ENCODE peak calls at places on chromosomes 12 and 14, in eight cellular contexts. Q is OCI-LY7; R is M059J; P is NCI-H187 treated with DMSO at 0.1 percent for 48 hours; Y is stimulated activated CD4-positive, alpha-beta T cell treated with anti-CD3 and anti-CD28 coated beads, Interleukin-2, amount 100 ng/mL, for 24 hours; W is WTC11; I is left ventricle myocardium superior; N is SHP77 treated with DMSO at 0.1 percent for 48 hours. G is an unnamed sample.

GRCh38 chr14:51398898-51399297 is 158.9 kb downstream of the TMX1 start:
- DNase-seq in Q (no peak), R (peak), P (no peak), Y (no peak), W (no peak), I (no peak), N (no peak), G (no peak)

GRCh38 chr12:21607701-21608100 is 3.1 kb upstream of the GYS2 start:
- DNase-seq in Q (peak), R (peak), P (no peak), Y (no peak), W (no peak), I (no peak), N (no peak), G (no peak)

GRCh38 chr14:53964249-53964648 is 7.6 kb upstream of the BMP4 start:
- DNase-seq in Q (no peak), R (peak), P (no peak), Y (no peak), W (no peak), I (no peak), N (no peak), G (no peak)

GRCh38 chr12:107560194-107560905 is 125.2 kb upstream of the PWP1 start:
- DNase-seq in Q (no peak), R (no peak), P (no peak), Y (no peak), W (peak), I (no peak), N (no peak), G (no peak)

GRCh38 chr12:85996280-85996679 is 122.2 kb downstream of the NTS start:
- DNase-seq in Q (no peak), R (peak), P (no peak), Y (no peak), W (no peak), I (no peak), N (no peak), G (no peak)

GRCh38 chr12:19198272-19198671 is 68.7 kb downstream of the PLEKHA5 start:
- DNase-seq in Q (no peak), R (peak), P (no peak), Y (no peak), W (no peak), I (no peak), N (no peak), G (no peak)

GRCh38 chr14:104496095-104496494 is 83.5 kb upstream of the C14orf180 start:
- DNase-seq in Q (no peak), R (no peak), P (no peak), Y (no peak), W (no peak), I (no peak), N (no peak), G (no peak)

GRCh38 chr12:93415723-93416464 is 25.9 kb downstream of the UBE2N start:
- DNase-seq in Q (no peak), R (peak), P (no peak), Y (no peak), W (no peak), I (no peak), N (no peak), G (no peak)

GRCh38 chr12:14514154-14514842 is 53.4 kb downstream of the PLBD1 start:
- DNase-seq in Q (peak), R (peak), P (no peak), Y (no peak), W (no peak), I (no peak), N (peak), G (no peak)

GRCh38 chr14:30283822-30284446 is 275.0 kb upstream of the G2E3 start:
- DNase-seq in Q (peak), R (peak), P (no peak), Y (peak), W (peak), I (no peak), N (no peak), G (no peak)

GRCh38 chr12:94769746-94770396 is 119.5 kb upstream of the TMCC3 start:
- DNase-seq in Q (peak), R (no peak), P (no peak), Y (no peak), W (no peak), I (no peak), N (no peak), G (no peak)

GRCh38 chr14:89540009-89540829 is 123.2 kb upstream of the FOXN3 start:
- DNase-seq in Q (no peak), R (peak), P (no peak), Y (no peak), W (no peak), I (no peak), N (no peak), G (no peak)

GRCh38 chr14:96756745-96757144 is 40.4 kb upstream of the VRK1 start:
- DNase-seq in Q (no peak), R (no peak), P (no peak), Y (no peak), W (no peak), I (no peak), N (no peak), G (no peak)

GRCh38 chr12:104376650-104377506 is 73.3 kb downstream of the EID3 start:
- DNase-seq in Q (no peak), R (peak), P (no peak), Y (no peak), W (no peak), I (no peak), N (no peak), G (no peak)

GRCh38 chr14:21521526-21521925 is 4.6 kb downstream of the SALL2 start:
- DNase-seq in Q (no peak), R (no peak), P (no peak), Y (no peak), W (no peak), I (no peak), N (no peak), G (no peak)

GRCh38 chr14:88554458-88555286 is at the start of gene PTPN21:
- DNase-seq in Q (no peak), R (peak), P (no peak), Y (peak), W (peak), I (peak), N (no peak), G (peak)

GRCh38 chr12:96908170-96908675 is 1.2 kb downstream of the NEDD1 start:
- DNase-seq in Q (no peak), R (no peak), P (no peak), Y (peak), W (no peak), I (no peak), N (no peak), G (no peak)

GRCh38 chr12:76738824-76739579 is 24.9 kb upstream of the ZDHHC17 start:
- DNase-seq in Q (peak), R (no peak), P (no peak), Y (no peak), W (no peak), I (no peak), N (no peak), G (no peak)

GRCh38 chr12:32115404-32116104 is 8.9 kb downstream of the BICD1 start:
- DNase-seq in Q (peak), R (peak), P (no peak), Y (no peak), W (no peak), I (peak), N (no peak), G (peak)

GRCh38 chr14:72892103-72892878 is 1.6 kb downstream of the DPF3 start:
- DNase-seq in Q (no peak), R (peak), P (no peak), Y (peak), W (peak), I (no peak), N (no peak), G (peak)

GRCh38 chr12:111202237-111202592 is 166.7 kb downstream of the PHETA1 start:
- DNase-seq in Q (no peak), R (no peak), P (no peak), Y (no peak), W (no peak), I (no peak), N (no peak), G (no peak)

GRCh38 chr12:15910864-15911696 is at the start of gene DERA:
- DNase-seq in Q (peak), R (peak), P (peak), Y (peak), W (peak), I (peak), N (peak), G (peak)

GRCh38 chr12:113467154-113467513 is 4.5 kb downstream of the LHX5 start:
- DNase-seq in Q (no peak), R (no peak), P (no peak), Y (no peak), W (no peak), I (no peak), N (no peak), G (no peak)

GRCh38 chr12:103841690-103842584 is 903 bp upstream of the NT5DC3 start:
- DNase-seq in Q (no peak), R (peak), P (no peak), Y (peak), W (peak), I (peak), N (peak), G (peak)

GRCh38 chr12:62698701-62699101 is 232.1 kb downstream of the MON2 start:
- DNase-seq in Q (no peak), R (peak), P (no peak), Y (no peak), W (no peak), I (no peak), N (no peak), G (no peak)

GRCh38 chr12:107402041-107403022 is 283.3 kb upstream of the PWP1 start:
- DNase-seq in Q (peak), R (peak), P (peak), Y (peak), W (peak), I (peak), N (peak), G (peak)

GRCh38 chr14:61866932-61867920 is 105.0 kb downstream of the SNAPC1 start:
- DNase-seq in Q (no peak), R (peak), P (no peak), Y (no peak), W (no peak), I (no peak), N (no peak), G (no peak)

GRCh38 chr12:18283776-18284175 is 22.5 kb downstream of the PIK3C2G start:
- DNase-seq in Q (no peak), R (no peak), P (no peak), Y (no peak), W (peak), I (no peak), N (no peak), G (no peak)

GRCh38 chr12:131864469-131864868 is 30.0 kb upstream of the ULK1 start:
- DNase-seq in Q (no peak), R (no peak), P (no peak), Y (no peak), W (no peak), I (no peak), N (no peak), G (no peak)

GRCh38 chr12:30930238-30931010 is 3.9 kb downstream of the TSPAN11 start:
- DNase-seq in Q (no peak), R (no peak), P (no peak), Y (no peak), W (no peak), I (no peak), N (peak), G (no peak)

GRCh38 chr12:52949413-52950331 is 754 bp downstream of the KRT18 start:
- DNase-seq in Q (no peak), R (peak), P (peak), Y (no peak), W (peak), I (no peak), N (peak), G (peak)

GRCh38 chr12:25958254-25959068 is at the start of gene RASSF8:
- DNase-seq in Q (no peak), R (peak), P (no peak), Y (peak), W (peak), I (peak), N (peak), G (peak)

GRCh38 chr14:76763362-76764041 is 2.2 kb downstream of the VASH1 start:
- DNase-seq in Q (no peak), R (no peak), P (no peak), Y (no peak), W (no peak), I (no peak), N (no peak), G (no peak)

GRCh38 chr12:118064608-118065007 is 3.6 kb upstream of the WSB2 start:
- DNase-seq in Q (peak), R (no peak), P (no peak), Y (no peak), W (peak), I (no peak), N (no peak), G (no peak)

GRCh38 chr12:26018926-26019325 is 60.4 kb downstream of the RASSF8 start:
- DNase-seq in Q (no peak), R (no peak), P (no peak), Y (no peak), W (no peak), I (no peak), N (no peak), G (no peak)